ENCODE peak calls at places on chromosomes 7 and 10, in ten cellular contexts. I is IMR-90; T is AG04450; S is activated CD4-positive, alpha-beta T cell treated with anti-CD3 and anti-CD28 coated beads for 4 hours; O is mucosa of gallbladder; J is head of caudate nucleus; K is activated naive CD8-positive, alpha-beta T cell treated with anti-CD3 and anti-CD28 coated beads, Interleukin-2, amount 50 U/mL, for 16 hours; Z is stimulated activated CD8-positive, alpha-beta memory T cell treated with anti-CD3 and anti-CD28 coated beads, Interleukin-15, amount 100 ng/mL, for 24 hours; N is activated T-cell treated with anti-CD3 and anti-CD28 coated beads, Interleukin-2, amount 50 U/mL, for 48 hours; X is PC-3. H is an unnamed sample.

GRCh38 chr7:124042826-124043225 is 10.0 kb upstream of the TMEM229A start:
- DNase-seq in I (no peak), T (no peak), S (no peak), O (no peak), J (no peak), K (no peak), Z (no peak), N (no peak), X (no peak), H (no peak)

GRCh38 chr7:369476-369980 is 79.6 kb downstream of the FOXL3 start:
- DNase-seq in I (no peak), T (no peak), S (no peak), O (no peak), J (no peak), K (no peak), Z (no peak), N (no peak), X (no peak), H (no peak)

GRCh38 chr7:105672820-105673219 is 91.5 kb upstream of the EFCAB10 start:
- DNase-seq in I (no peak), T (no peak), S (no peak), O (no peak), J (no peak), K (no peak), Z (no peak), N (no peak), X (no peak), H (no peak)

GRCh38 chr10:97024181-97025073 is 161.3 kb downstream of the SLIT1 start:
- DNase-seq in I (peak), T (peak), S (no peak), O (no peak), J (no peak), K (no peak), Z (no peak), N (no peak), X (peak), H (no peak)

GRCh38 chr10:29345144-29345892 is 56.4 kb downstream of the LYZL1 start:
- DNase-seq in I (no peak), T (no peak), S (no peak), O (no peak), J (no peak), K (no peak), Z (no peak), N (no peak), X (no peak), H (no peak)

GRCh38 chr7:143258830-143259229 is 4.4 kb upstream of the GSTK1 start:
- DNase-seq in I (peak), T (no peak), S (no peak), O (no peak), J (no peak), K (no peak), Z (no peak), N (no peak), X (no peak), H (no peak)

GRCh38 chr7:26959290-26959689 is 94.9 kb upstream of the SKAP2 start:
- DNase-seq in I (no peak), T (no peak), S (no peak), O (no peak), J (no peak), K (no peak), Z (no peak), N (no peak), X (peak), H (no peak)

GRCh38 chr10:110068780-110069179 is 61.0 kb downstream of the ADD3 start:
- DNase-seq in I (no peak), T (no peak), S (no peak), O (no peak), J (no peak), K (no peak), Z (no peak), N (no peak), X (no peak), H (no peak)

GRCh38 chr10:104259999-104260774 is 5.5 kb downstream of the GSTO1 start:
- DNase-seq in I (peak), T (no peak), S (no peak), O (no peak), J (no peak), K (no peak), Z (no peak), N (no peak), X (no peak), H (no peak)

GRCh38 chr7:75658802-75659201 is 79.9 kb downstream of the HIP1 start:
- DNase-seq in I (no peak), T (no peak), S (no peak), O (no peak), J (no peak), K (no peak), Z (no peak), N (no peak), X (peak), H (no peak)

GRCh38 chr10:116417821-116418220 is 9.8 kb upstream of the PNLIPRP3 start:
- DNase-seq in I (no peak), T (no peak), S (no peak), O (no peak), J (no peak), K (no peak), Z (no peak), N (no peak), X (peak), H (no peak)

GRCh38 chr7:16804674-16805439 is at the start of gene AGR2:
- DNase-seq in I (peak), T (no peak), S (no peak), O (peak), J (no peak), K (no peak), Z (no peak), N (no peak), X (peak), H (no peak)

GRCh38 chr10:78960316-78960800 is 108.4 kb upstream of the ZMIZ1 start:
- DNase-seq in I (peak), T (no peak), S (no peak), O (peak), J (peak), K (no peak), Z (no peak), N (no peak), X (peak), H (no peak)

GRCh38 chr7:155163696-155164095 is 93.6 kb downstream of the HTR5A start:
- DNase-seq in I (no peak), T (no peak), S (no peak), O (no peak), J (no peak), K (no peak), Z (no peak), N (no peak), X (no peak), H (no peak)

GRCh38 chr10:104766341-104766740 is 125.3 kb downstream of the SORCS3 start:
- DNase-seq in I (no peak), T (no peak), S (no peak), O (no peak), J (peak), K (no peak), Z (no peak), N (no peak), X (peak), H (no peak)

GRCh38 chr7:33093266-33093665 is 15.9 kb downstream of the RP9 start:
- DNase-seq in I (no peak), T (no peak), S (no peak), O (no peak), J (no peak), K (no peak), Z (no peak), N (no peak), X (no peak), H (no peak)

GRCh38 chr7:25119102-25119501 is 6.0 kb downstream of the CYCS start:
- DNase-seq in I (no peak), T (no peak), S (no peak), O (no peak), J (no peak), K (no peak), Z (no peak), N (no peak), X (no peak), H (no peak)

GRCh38 chr7:41955475-41956243 is 252.8 kb upstream of the INHBA start:
- DNase-seq in I (peak), T (peak), S (no peak), O (peak), J (peak), K (no peak), Z (no peak), N (no peak), X (peak), H (no peak)

GRCh38 chr7:39353615-39354376 is 212.4 kb upstream of the YAE1 start:
- DNase-seq in I (no peak), T (no peak), S (no peak), O (peak), J (peak), K (no peak), Z (no peak), N (no peak), X (no peak), H (no peak)

GRCh38 chr7:111113263-111114017 is 22.5 kb downstream of the LRRN3 start:
- DNase-seq in I (peak), T (no peak), S (no peak), O (no peak), J (no peak), K (no peak), Z (no peak), N (no peak), X (peak), H (no peak)

GRCh38 chr7:72343991-72344390 is 68.1 kb downstream of the CALN1 start:
- DNase-seq in I (no peak), T (no peak), S (no peak), O (no peak), J (no peak), K (no peak), Z (no peak), N (no peak), X (no peak), H (no peak)